ENCODE peak calls at places on chromosomes 7 and 10, in nine cellular contexts. One of them, this sample, is unnamed.

GRCh38 chr7:26157520-26158105 is 5.6 kb downstream of the NFE2L3 start:
- DNase-seq in tibial artery: no peak
- DNase-seq in colonic mucosa: no peak
- DNase-seq in left ventricle myocardium inferior: no peak
- DNase-seq in HCT116: no peak
- DNase-seq in thyroid gland: no peak
- DNase-seq in A673: no peak
- DNase-seq in right lobe of liver: no peak
- DNase-seq in stomach: no peak
- DNase-seq in this sample: no peak

GRCh38 chr7:148657929-148658328 is 40.8 kb upstream of the CUL1 start:
- DNase-seq in tibial artery: no peak
- DNase-seq in colonic mucosa: no peak
- DNase-seq in left ventricle myocardium inferior: no peak
- DNase-seq in HCT116: no peak
- DNase-seq in thyroid gland: no peak
- DNase-seq in A673: no peak
- DNase-seq in right lobe of liver: no peak
- DNase-seq in stomach: no peak
- DNase-seq in this sample: no peak

GRCh38 chr7:150904342-150904909 is 52.1 kb downstream of the AOC1 start:
- DNase-seq in tibial artery: no peak
- DNase-seq in colonic mucosa: no peak
- DNase-seq in left ventricle myocardium inferior: no peak
- DNase-seq in HCT116: no peak
- DNase-seq in thyroid gland: no peak
- DNase-seq in A673: no peak
- DNase-seq in right lobe of liver: no peak
- DNase-seq in stomach: no peak
- DNase-seq in this sample: no peak

GRCh38 chr10:80264081-80265056 is 25.1 kb downstream of the MAT1A start:
- DNase-seq in tibial artery: no peak
- DNase-seq in colonic mucosa: no peak
- DNase-seq in left ventricle myocardium inferior: no peak
- DNase-seq in HCT116: no peak
- DNase-seq in thyroid gland: no peak
- DNase-seq in A673: no peak
- DNase-seq in right lobe of liver: no peak
- DNase-seq in stomach: no peak
- DNase-seq in this sample: no peak

GRCh38 chr10:125060851-125061556 is 99.4 kb downstream of the CTBP2 start:
- DNase-seq in tibial artery: peak
- DNase-seq in colonic mucosa: peak
- DNase-seq in left ventricle myocardium inferior: peak
- DNase-seq in HCT116: peak
- DNase-seq in thyroid gland: peak
- DNase-seq in A673: peak
- DNase-seq in right lobe of liver: peak
- DNase-seq in stomach: peak
- DNase-seq in this sample: peak

GRCh38 chr7:50266893-50267386 is 37.6 kb upstream of the IKZF1 start:
- DNase-seq in tibial artery: no peak
- DNase-seq in colonic mucosa: peak
- DNase-seq in left ventricle myocardium inferior: peak
- DNase-seq in HCT116: no peak
- DNase-seq in thyroid gland: no peak
- DNase-seq in A673: no peak
- DNase-seq in right lobe of liver: no peak
- DNase-seq in stomach: peak
- DNase-seq in this sample: no peak

GRCh38 chr7:73974948-73975926 is 52.7 kb upstream of the ELN start:
- DNase-seq in tibial artery: peak
- DNase-seq in colonic mucosa: peak
- DNase-seq in left ventricle myocardium inferior: no peak
- DNase-seq in HCT116: no peak
- DNase-seq in thyroid gland: no peak
- DNase-seq in A673: no peak
- DNase-seq in right lobe of liver: peak
- DNase-seq in stomach: no peak
- DNase-seq in this sample: no peak

GRCh38 chr10:69807696-69808095 is 6.0 kb downstream of the COL13A1 start:
- DNase-seq in tibial artery: no peak
- DNase-seq in colonic mucosa: no peak
- DNase-seq in left ventricle myocardium inferior: no peak
- DNase-seq in HCT116: peak
- DNase-seq in thyroid gland: no peak
- DNase-seq in A673: no peak
- DNase-seq in right lobe of liver: no peak
- DNase-seq in stomach: no peak
- DNase-seq in this sample: no peak

GRCh38 chr10:101050206-101051069 is 11.4 kb upstream of the KAZALD1 start:
- DNase-seq in tibial artery: no peak
- DNase-seq in colonic mucosa: peak
- DNase-seq in left ventricle myocardium inferior: peak
- DNase-seq in HCT116: no peak
- DNase-seq in thyroid gland: peak
- DNase-seq in A673: peak
- DNase-seq in right lobe of liver: peak
- DNase-seq in stomach: peak
- DNase-seq in this sample: peak

GRCh38 chr7:56063500-56063881 is 595 bp upstream of the SUMF2 start:
- DNase-seq in tibial artery: no peak
- DNase-seq in colonic mucosa: no peak
- DNase-seq in left ventricle myocardium inferior: no peak
- DNase-seq in HCT116: no peak
- DNase-seq in thyroid gland: no peak
- DNase-seq in A673: no peak
- DNase-seq in right lobe of liver: peak
- DNase-seq in stomach: no peak
- DNase-seq in this sample: no peak

GRCh38 chr7:110839866-110840265 is 251.1 kb upstream of the LRRN3 start:
- DNase-seq in tibial artery: no peak
- DNase-seq in colonic mucosa: no peak
- DNase-seq in left ventricle myocardium inferior: peak
- DNase-seq in HCT116: no peak
- DNase-seq in thyroid gland: peak
- DNase-seq in A673: peak
- DNase-seq in right lobe of liver: no peak
- DNase-seq in stomach: no peak
- DNase-seq in this sample: peak

GRCh38 chr7:511476-512145 is 8.0 kb downstream of the PDGFA start:
- DNase-seq in tibial artery: no peak
- DNase-seq in colonic mucosa: no peak
- DNase-seq in left ventricle myocardium inferior: peak
- DNase-seq in HCT116: no peak
- DNase-seq in thyroid gland: no peak
- DNase-seq in A673: no peak
- DNase-seq in right lobe of liver: no peak
- DNase-seq in stomach: no peak
- DNase-seq in this sample: peak
- H3K27ac ChIP-seq in tibial artery: peak
- H3K27ac ChIP-seq in colonic mucosa: no peak
- H3K27ac ChIP-seq in left ventricle myocardium inferior: no peak
- H3K27ac ChIP-seq in HCT116: no peak
- H3K27ac ChIP-seq in thyroid gland: no peak
- H3K27ac ChIP-seq in A673: no peak
- H3K27ac ChIP-seq in right lobe of liver: no peak
- H3K27ac ChIP-seq in stomach: no peak
- H3K27ac ChIP-seq in this sample: no peak

GRCh38 chr10:31944071-31944433 is 15.4 kb upstream of the ARHGAP12 start:
- DNase-seq in tibial artery: no peak
- DNase-seq in colonic mucosa: no peak
- DNase-seq in left ventricle myocardium inferior: no peak
- DNase-seq in HCT116: no peak
- DNase-seq in thyroid gland: peak
- DNase-seq in A673: no peak
- DNase-seq in right lobe of liver: no peak
- DNase-seq in stomach: no peak
- DNase-seq in this sample: no peak

GRCh38 chr10:31942892-31943291 is 14.3 kb upstream of the ARHGAP12 start:
- DNase-seq in tibial artery: no peak
- DNase-seq in colonic mucosa: peak
- DNase-seq in left ventricle myocardium inferior: no peak
- DNase-seq in HCT116: no peak
- DNase-seq in thyroid gland: no peak
- DNase-seq in A673: no peak
- DNase-seq in right lobe of liver: peak
- DNase-seq in stomach: peak
- DNase-seq in this sample: no peak

GRCh38 chr10:31940839-31941653 is 12.4 kb upstream of the ARHGAP12 start:
- DNase-seq in tibial artery: no peak
- DNase-seq in colonic mucosa: peak
- DNase-seq in left ventricle myocardium inferior: no peak
- DNase-seq in HCT116: peak
- DNase-seq in thyroid gland: no peak
- DNase-seq in A673: peak
- DNase-seq in right lobe of liver: no peak
- DNase-seq in stomach: peak
- DNase-seq in this sample: no peak

GRCh38 chr10:31939797-31940708 is 11.4 kb upstream of the ARHGAP12 start:
- DNase-seq in tibial artery: no peak
- DNase-seq in colonic mucosa: no peak
- DNase-seq in left ventricle myocardium inferior: no peak
- DNase-seq in HCT116: no peak
- DNase-seq in thyroid gland: no peak
- DNase-seq in A673: peak
- DNase-seq in right lobe of liver: no peak
- DNase-seq in stomach: no peak
- DNase-seq in this sample: no peak

GRCh38 chr10:31942435-31942834 is 13.8 kb upstream of the ARHGAP12 start:
- DNase-seq in tibial artery: no peak
- DNase-seq in colonic mucosa: no peak
- DNase-seq in left ventricle myocardium inferior: no peak
- DNase-seq in HCT116: no peak
- DNase-seq in thyroid gland: no peak
- DNase-seq in A673: no peak
- DNase-seq in right lobe of liver: no peak
- DNase-seq in stomach: no peak
- DNase-seq in this sample: no peak
- H3K27ac ChIP-seq in tibial artery: no peak
- H3K27ac ChIP-seq in colonic mucosa: no peak
- H3K27ac ChIP-seq in left ventricle myocardium inferior: no peak
- H3K27ac ChIP-seq in HCT116: peak
- H3K27ac ChIP-seq in thyroid gland: no peak
- H3K27ac ChIP-seq in A673: peak
- H3K27ac ChIP-seq in right lobe of liver: peak
- H3K27ac ChIP-seq in stomach: peak
- H3K27ac ChIP-seq in this sample: no peak

DNA sequence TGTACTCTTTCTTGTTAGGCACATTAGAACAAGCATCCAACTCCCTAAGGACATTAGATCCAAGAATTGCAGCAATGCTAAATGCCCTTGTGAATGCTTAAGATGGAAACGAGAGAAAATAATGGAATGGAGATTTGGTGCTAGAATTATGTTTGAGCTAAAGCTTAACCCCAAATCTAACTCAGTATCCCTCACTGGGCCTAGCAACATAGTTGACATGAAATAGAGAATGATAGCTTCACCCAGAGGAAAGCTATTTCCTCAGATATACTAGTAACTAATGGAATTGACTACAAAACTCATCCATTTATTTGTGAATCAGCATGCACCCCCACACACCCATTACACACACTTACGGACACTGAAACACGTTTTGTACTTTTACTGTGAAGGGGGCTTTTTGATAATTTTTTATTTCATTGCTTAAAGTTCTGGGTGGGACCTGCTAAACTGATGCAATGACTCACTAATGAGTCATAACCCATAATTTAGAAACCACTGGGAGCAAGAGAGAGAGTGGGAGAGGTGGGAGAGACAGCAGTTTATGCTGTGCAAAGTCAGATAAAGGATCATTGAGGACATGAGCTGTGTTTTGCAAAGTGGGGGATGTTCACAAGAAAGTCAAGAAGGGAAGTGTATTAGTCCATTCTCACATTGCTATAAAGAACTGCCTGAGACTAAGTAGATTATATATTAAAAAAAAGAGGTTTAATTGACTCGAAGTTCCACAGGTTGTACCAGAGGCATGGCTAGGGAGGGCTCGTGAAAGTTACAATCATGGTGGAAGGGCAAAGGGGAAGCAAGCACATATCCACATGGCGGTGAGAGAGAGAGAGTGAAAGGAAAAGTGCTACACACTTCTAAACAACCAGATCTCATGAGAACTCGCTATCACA is 382.7 kb downstream of the SFMBT2 start:
- DNase-seq in tibial artery: no peak
- DNase-seq in colonic mucosa: no peak
- DNase-seq in left ventricle myocardium inferior: no peak
- DNase-seq in HCT116: no peak
- DNase-seq in thyroid gland: no peak
- DNase-seq in A673: peak
- DNase-seq in right lobe of liver: no peak
- DNase-seq in stomach: no peak
- DNase-seq in this sample: no peak
- H3K27ac ChIP-seq in tibial artery: no peak
- H3K27ac ChIP-seq in colonic mucosa: no peak
- H3K27ac ChIP-seq in left ventricle myocardium inferior: no peak
- H3K27ac ChIP-seq in HCT116: no peak
- H3K27ac ChIP-seq in thyroid gland: no peak
- H3K27ac ChIP-seq in A673: no peak
- H3K27ac ChIP-seq in right lobe of liver: no peak
- H3K27ac ChIP-seq in stomach: no peak
- H3K27ac ChIP-seq in this sample: peak

DNA sequence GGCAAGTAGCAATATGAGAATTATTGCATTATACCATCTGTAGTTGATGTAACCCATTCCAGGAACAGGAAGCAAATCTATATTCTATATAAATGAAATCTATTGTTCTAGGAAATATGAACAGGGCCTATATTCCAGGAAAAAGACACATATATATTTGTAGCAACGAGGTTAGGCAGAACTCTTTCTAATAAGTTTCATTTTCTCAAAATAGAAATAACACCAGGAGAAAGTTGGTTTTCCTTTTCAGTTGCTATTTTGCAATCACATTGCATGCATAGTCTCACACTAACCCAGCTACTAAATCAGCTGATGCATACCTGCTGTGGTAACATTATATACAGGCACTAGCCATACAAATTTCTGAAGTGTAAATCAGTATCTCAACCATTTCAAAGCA is 6.2 kb upstream of the IFIT2 start:
- DNase-seq in tibial artery: no peak
- DNase-seq in colonic mucosa: no peak
- DNase-seq in left ventricle myocardium inferior: no peak
- DNase-seq in HCT116: no peak
- DNase-seq in thyroid gland: no peak
- DNase-seq in A673: no peak
- DNase-seq in right lobe of liver: no peak
- DNase-seq in stomach: no peak
- DNase-seq in this sample: no peak
- H3K27ac ChIP-seq in tibial artery: peak
- H3K27ac ChIP-seq in colonic mucosa: peak
- H3K27ac ChIP-seq in left ventricle myocardium inferior: peak
- H3K27ac ChIP-seq in HCT116: no peak
- H3K27ac ChIP-seq in thyroid gland: no peak
- H3K27ac ChIP-seq in A673: no peak
- H3K27ac ChIP-seq in right lobe of liver: peak
- H3K27ac ChIP-seq in stomach: peak
- H3K27ac ChIP-seq in this sample: peak

GRCh38 chr10:123882681-123883445 is 8.7 kb downstream of the CPXM2 start:
- DNase-seq in tibial artery: no peak
- DNase-seq in colonic mucosa: no peak
- DNase-seq in left ventricle myocardium inferior: no peak
- DNase-seq in HCT116: no peak
- DNase-seq in thyroid gland: no peak
- DNase-seq in A673: no peak
- DNase-seq in right lobe of liver: no peak
- DNase-seq in stomach: no peak
- DNase-seq in this sample: no peak
- H3K27ac ChIP-seq in tibial artery: peak
- H3K27ac ChIP-seq in colonic mucosa: no peak
- H3K27ac ChIP-seq in left ventricle myocardium inferior: no peak
- H3K27ac ChIP-seq in HCT116: no peak
- H3K27ac ChIP-seq in thyroid gland: no peak
- H3K27ac ChIP-seq in A673: no peak
- H3K27ac ChIP-seq in right lobe of liver: no peak
- H3K27ac ChIP-seq in stomach: peak
- H3K27ac ChIP-seq in this sample: no peak

This sample was measured in heart left ventricle.